ENCODE peak calls at places on chromosome 13, in seven cellular contexts. O, U, A, Q, K, H and T are unnamed samples.
A peak's percentile ranks its signal among the peaks of the same experiment; 100 is the strongest.

GRCh38 chr13:46982856-46983582 is 86.2 kb upstream of the HTR2A start:
- DNase-seq in O (no peak), H (no peak), U (no peak), A (no peak), K (no peak), Q (peak; percentile 19), T (no peak)

GRCh38 chr13:41075034-41075433 is 13.7 kb downstream of the WBP4 start:
- DNase-seq in U (no peak), A (no peak), O (peak; percentile 15), Q (no peak), H (no peak), K (no peak), T (no peak)

GRCh38 chr13:35699805-35700204 is 223.3 kb upstream of the MAB21L1 start:
- DNase-seq in K (no peak), Q (no peak), U (no peak), O (peak; percentile 71), A (no peak), H (no peak), T (no peak)

GRCh38 chr13:20489185-20489820 is 36.4 kb downstream of the CRYL1 start:
- DNase-seq in Q (no peak), K (peak; percentile 8), H (no peak), U (no peak), O (no peak), A (no peak), T (no peak)

GRCh38 chr13:33087790-33088189 is 71.6 kb downstream of the KL start:
- DNase-seq in H (no peak), A (no peak), K (no peak), Q (no peak), O (no peak), U (no peak), T (no peak)

GRCh38 chr13:107299717-107300116 is 731.8 kb upstream of the ARGLU1 start:
- DNase-seq in H (no peak), K (no peak), Q (no peak), A (no peak), O (no peak), U (no peak), T (no peak)

GRCh38 chr13:113856716-113857065 is 7.2 kb downstream of the GAS6 start:
- DNase-seq in U (peak; percentile 88), A (peak; percentile 18), H (no peak), O (no peak), K (no peak), Q (no peak), T (no peak)

GRCh38 chr13:20191902-20192469 is 752 bp downstream of the GJB2 start:
- DNase-seq in K (no peak), H (no peak), U (no peak), A (no peak), Q (no peak), O (peak; percentile 4), T (no peak)

GRCh38 chr13:52414963-52415362 is 9.0 kb upstream of the THSD1 start:
- DNase-seq in Q (no peak), A (no peak), O (no peak), K (no peak), H (no peak), U (no peak), T (no peak)

GRCh38 chr13:41409611-41410010 is 47.7 kb upstream of the RGCC start:
- DNase-seq in U (no peak), A (no peak), H (no peak), O (no peak), K (no peak), Q (no peak), T (no peak)

GRCh38 chr13:26179344-26179743 is 42.8 kb downstream of the RNF6 start:
- DNase-seq in H (no peak), O (no peak), Q (no peak), A (no peak), K (no peak), U (no peak), T (no peak)

GRCh38 chr13:72959643-72960042 is 99.2 kb upstream of the KLF5 start:
- DNase-seq in U (no peak), O (no peak), Q (no peak), K (no peak), A (no peak), H (no peak), T (no peak)